ENCODE peak calls at places on chromosomes 5 and 9, in six cellular contexts. A, K, O, F, N and X are unnamed samples.
A peak's percentile ranks its signal among the peaks of the same experiment; 100 is the strongest.

GRCh38 chr9:106634641-106635040 is 228.3 kb upstream of the ZNF462 start:
- DNase-seq in A (no peak), K (no peak), O (no peak), F (no peak), N (no peak), X (no peak)

GRCh38 chr9:128696923-128697707 is 5.2 kb upstream of the PKN3 start:
- DNase-seq in A (no peak), K (no peak), O (no peak), F (no peak), N (no peak), X (no peak)

GRCh38 chr5:4563400-4563799 is 576.7 kb upstream of the ADAMTS16 start:
- DNase-seq in A (peak; percentile 60), K (no peak), O (no peak), F (no peak), N (no peak), X (peak; percentile 10)

GRCh38 chr9:114591206-114591853 is 3.8 kb downstream of the ATP6V1G1 start:
- DNase-seq in A (no peak), K (no peak), O (no peak), F (no peak), N (no peak), X (no peak)

GRCh38 chr5:123125953-123126352 is 36.9 kb downstream of the PRDM6 start:
- DNase-seq in A (peak; percentile 84), K (no peak), O (no peak), F (no peak), N (no peak), X (no peak)

GRCh38 chr9:17519761-17520160 is 59.1 kb upstream of the SH3GL2 start:
- DNase-seq in A (no peak), K (no peak), O (no peak), F (no peak), N (no peak), X (no peak)

GRCh38 chr5:78509884-78510769 is 138.4 kb downstream of the LHFPL2 start:
- DNase-seq in A (no peak), K (peak; percentile 81), O (peak; percentile 67), F (peak; percentile 70), N (peak; percentile 70), X (peak; percentile 59)

GRCh38 chr5:157026789-157027424 is 32.0 kb downstream of the HAVCR1 start:
- DNase-seq in A (no peak), K (no peak), O (no peak), F (no peak), N (no peak), X (peak; percentile 62)

GRCh38 chr9:83403864-83404263 is 134.3 kb downstream of the FRMD3 start:
- DNase-seq in A (peak; percentile 72), K (no peak), O (no peak), F (no peak), N (no peak), X (no peak)

GRCh38 chr5:67537439-67538342 is 341.1 kb upstream of the CD180 start:
- DNase-seq in A (no peak), K (no peak), O (no peak), F (no peak), N (no peak), X (no peak)

GRCh38 chr5:132270345-132270685 is 12.8 kb downstream of the PDLIM4 start:
- DNase-seq in A (no peak), K (no peak), O (no peak), F (no peak), N (no peak), X (no peak)

GRCh38 chr5:143758750-143759149 is 53.2 kb upstream of the HMHB1 start:
- DNase-seq in A (no peak), K (no peak), O (no peak), F (no peak), N (no peak), X (no peak)

GRCh38 chr5:56206126-56206525 is 27.0 kb downstream of the ANKRD55 start:
- DNase-seq in A (peak; percentile 65), K (no peak), O (no peak), F (no peak), N (no peak), X (no peak)

GRCh38 chr5:136034492-136034891 is 5.7 kb downstream of the TGFBI start:
- DNase-seq in A (no peak), K (peak; percentile 45), O (no peak), F (no peak), N (peak; percentile 17), X (no peak)

GRCh38 chr9:111356567-111357244 is 26.7 kb upstream of the OR2K2 start:
- DNase-seq in A (peak; percentile 93), K (no peak), O (no peak), F (peak; percentile 30), N (no peak), X (no peak)

GRCh38 chr9:137428311-137428630 is 5.1 kb downstream of the NOXA1 start:
- DNase-seq in A (no peak), K (no peak), O (no peak), F (peak; percentile 4), N (no peak), X (no peak)

GRCh38 chr9:126874546-126875314 is 14.3 kb downstream of the ZBTB34 start:
- DNase-seq in A (peak; percentile 47), K (no peak), O (no peak), F (no peak), N (no peak), X (no peak)

GRCh38 chr9:111839981-111840380 is 45.2 kb upstream of the SHOC1 start:
- DNase-seq in A (peak; percentile 36), K (no peak), O (no peak), F (no peak), N (no peak), X (no peak)

GRCh38 chr5:100430268-100430900 is 104.8 kb upstream of the FAM174A start:
- DNase-seq in A (peak; percentile 25), K (no peak), O (peak; percentile 68), F (peak; percentile 16), N (peak; percentile 20), X (peak; percentile 3)

GRCh38 chr9:134775552-134775951 is 105.1 kb upstream of the FCN2 start:
- DNase-seq in A (peak; percentile 88), K (no peak), O (no peak), F (no peak), N (no peak), X (no peak)

GRCh38 chr5:26572486-26572885 is 465.9 kb downstream of the CDH9 start:
- DNase-seq in A (no peak), K (no peak), O (no peak), F (no peak), N (no peak), X (no peak)

GRCh38 chr9:38107811-38108304 is 38.8 kb upstream of the SHB start:
- DNase-seq in A (peak; percentile 16), K (peak; percentile 40), O (no peak), F (no peak), N (no peak), X (no peak)

GRCh38 chr5:175749591-175749990 is 91.7 kb downstream of the HRH2 start:
- DNase-seq in A (no peak), K (peak; percentile 47), O (no peak), F (no peak), N (no peak), X (no peak)

GRCh38 chr9:96618209-96619108 is 1.2 kb downstream of the CDC14B start:
- DNase-seq in A (peak; percentile 51), K (peak; percentile 83), O (peak; percentile 29), F (peak; percentile 74), N (peak; percentile 46), X (peak; percentile 92)

GRCh38 chr5:179698935-179699639 is at the start of gene CANX:
- DNase-seq in A (no peak), K (no peak), O (no peak), F (no peak), N (no peak), X (no peak)

GRCh38 chr5:137236266-137236665 is 262.9 kb downstream of the SPOCK1 start:
- DNase-seq in A (peak; percentile 44), K (no peak), O (no peak), F (no peak), N (no peak), X (no peak)

GRCh38 chr9:14511452-14511851 is 181.8 kb downstream of the ZDHHC21 start:
- DNase-seq in A (peak; percentile 8), K (no peak), O (no peak), F (no peak), N (no peak), X (no peak)

GRCh38 chr9:108515856-108516255 is 339.9 kb downstream of the ACTL7B start:
- DNase-seq in A (no peak), K (no peak), O (no peak), F (no peak), N (no peak), X (no peak)

GRCh38 chr9:128190516-128191405 is 611 bp downstream of the CIZ1 start:
- DNase-seq in A (no peak), K (peak; percentile 72), O (no peak), F (no peak), N (peak; percentile 35), X (no peak)

GRCh38 chr9:38117646-38118045 is 48.6 kb upstream of the SHB start:
- DNase-seq in A (no peak), K (peak; percentile 5), O (peak; percentile 60), F (no peak), N (no peak), X (no peak)

GRCh38 chr5:167261309-167262100 is 1029.9 kb upstream of the WWC1 start:
- DNase-seq in A (no peak), K (no peak), O (peak; percentile 23), F (no peak), N (no peak), X (no peak)

GRCh38 chr5:38524006-38524405 is 32.4 kb downstream of the LIFR start:
- DNase-seq in A (no peak), K (no peak), O (no peak), F (no peak), N (no peak), X (no peak)
- H3K4me3 ChIP-seq in A (no peak overlapping the region), K (no peak overlapping the region), O (no peak overlapping the region), F (no peak overlapping the region), N (no peak overlapping the region), X (no peak overlapping the region)

GRCh38 chr9:91889161-91889560 is 60.9 kb downstream of the ROR2 start:
- DNase-seq in A (no peak), K (no peak), O (no peak), F (no peak), N (no peak), X (no peak)
- TF ChIP-seq CTCF in A (no peak), K (no peak), O (no peak), F (no peak), N (no peak), X (no peak)

DNA sequence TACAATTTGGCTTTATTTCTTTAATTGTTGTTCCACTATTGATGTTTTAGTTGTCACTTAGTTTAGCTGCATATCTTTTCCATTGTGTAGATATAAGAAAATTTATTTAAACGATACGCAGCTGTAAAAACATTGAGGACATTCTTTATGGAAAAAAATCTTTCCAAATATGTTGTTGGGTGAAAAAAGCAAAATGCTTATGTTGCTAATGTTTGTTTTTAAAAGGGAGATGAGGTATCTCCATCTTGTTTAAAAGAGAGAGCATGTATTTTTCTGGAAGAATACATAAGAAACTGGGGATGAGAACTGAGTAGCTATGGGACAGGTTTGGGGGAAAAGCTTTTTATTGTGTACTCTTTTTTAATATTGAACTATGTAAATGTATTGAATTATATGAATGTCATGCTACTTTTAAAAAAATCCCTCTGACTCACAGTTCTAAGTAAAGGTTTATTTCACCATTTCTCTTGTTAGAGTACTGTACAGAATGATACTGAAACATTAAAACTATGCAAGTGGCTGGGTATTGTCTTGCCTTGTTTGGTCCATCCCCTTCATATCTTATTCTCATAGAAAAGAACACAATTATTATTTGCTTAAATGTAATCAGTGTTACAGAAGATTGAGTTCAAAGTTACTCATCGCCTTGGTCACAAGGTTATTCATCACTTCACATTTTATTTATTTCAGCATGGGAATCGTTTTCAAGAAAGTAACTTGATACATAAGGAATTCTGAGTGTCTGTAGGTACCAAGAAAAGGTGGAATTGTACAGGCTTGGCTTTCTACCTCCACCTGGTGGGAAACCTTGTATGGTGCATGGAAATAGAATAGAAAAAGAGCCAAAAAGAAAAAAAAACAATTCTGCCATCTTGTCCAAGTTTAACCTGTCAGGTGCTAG is 85.8 kb downstream of the RIC1 start:
- DNase-seq in A (peak; percentile 47), K (no peak), O (no peak), F (no peak), N (no peak), X (no peak)
- H3K4me3 ChIP-seq in A (no peak overlapping the region), K (no peak overlapping the region), O (no peak overlapping the region), F (no peak overlapping the region), N (no peak overlapping the region), X (no peak overlapping the region)

GRCh38 chr5:130871346-130872086 is 293.5 kb downstream of the HINT1 start:
- DNase-seq in A (peak; percentile 5), K (no peak), O (peak; percentile 28), F (peak; percentile 44), N (peak; percentile 36), X (no peak)
- TF ChIP-seq CTCF in A (peak; percentile 48), K (no peak), O (peak; percentile 67), F (peak; percentile 28), N (no peak), X (peak; percentile 54)